ENCODE peak calls at places on chromosomes 16 and 17, in seven cellular contexts. H is heart right ventricle, W is ovary, Y is fibroblast of lung, J is fibroblast of villous mesenchyme, E is PC-9, I is left ventricle myocardium inferior. C is an unnamed sample.

GRCh38 chr17:80345321-80345720 is 69.6 kb upstream of the ENDOV start:
- DNase-seq in H (no peak), I (no peak), Y (no peak), E (no peak), J (no peak), W (no peak), C (no peak)

GRCh38 chr16:4625617-4626159 is 1.1 kb downstream of the MGRN1 start:
- DNase-seq in H (no peak), I (no peak), E (no peak), J (no peak), W (no peak), Y (no peak), C (no peak)

GRCh38 chr16:17161034-17161433 is 309.7 kb downstream of the XYLT1 start:
- DNase-seq in H (no peak), I (no peak), W (no peak), E (no peak), Y (no peak), J (no peak), C (no peak)

GRCh38 chr17:47742319-47743181 is 9.5 kb downstream of the TBX21 start:
- DNase-seq in H (no peak), W (no peak), J (peak), E (no peak), Y (no peak), I (no peak), C (no peak)

GRCh38 chr17:77247048-77247541 is 106.3 kb downstream of the SEC14L1 start:
- DNase-seq in E (no peak), W (peak), J (peak), H (peak), I (peak), Y (peak), C (peak)

GRCh38 chr16:79316004-79316458 is 284.5 kb downstream of the MAF start:
- DNase-seq in H (no peak), I (no peak), Y (no peak), E (no peak), W (no peak), J (no peak), C (no peak)

GRCh38 chr17:66985338-66985737 is 20.8 kb downstream of the CACNG4 start:
- DNase-seq in I (no peak), W (no peak), J (no peak), Y (no peak), H (no peak), E (no peak), C (no peak)

GRCh38 chr16:81703177-81704155 is 75.6 kb upstream of the PLCG2 start:
- DNase-seq in E (no peak), Y (peak), H (no peak), I (peak), W (peak), J (peak), C (no peak)

GRCh38 chr17:67518881-67519280 is 141.8 kb downstream of the PITPNC1 start:
- DNase-seq in H (no peak), I (no peak), W (no peak), E (no peak), J (peak), Y (peak), C (no peak)

GRCh38 chr17:17628388-17629008 is 37.0 kb upstream of the PEMT start:
- DNase-seq in Y (no peak), H (no peak), I (no peak), J (no peak), E (no peak), W (no peak), C (no peak)

GRCh38 chr17:21522755-21523154 is 146.6 kb downstream of the KCNJ12 start:
- DNase-seq in J (no peak), H (no peak), I (no peak), W (no peak), Y (no peak), E (no peak), C (no peak)

GRCh38 chr17:21042434-21043295 is at the start of gene USP22:
- DNase-seq in I (no peak), Y (no peak), E (no peak), W (no peak), H (no peak), J (no peak), C (no peak)

GRCh38 chr16:23673971-23674614 is 4.6 kb upstream of the PLK1 start:
- DNase-seq in E (no peak), I (no peak), W (no peak), Y (peak), J (no peak), H (no peak), C (no peak)

GRCh38 chr17:62637809-62638208 is 10.3 kb downstream of the MRC2 start:
- DNase-seq in I (no peak), J (no peak), W (no peak), H (no peak), E (no peak), Y (no peak), C (no peak)

GRCh38 chr17:64940055-64940454 is 20.8 kb upstream of the LRRC37A3 start:
- DNase-seq in I (no peak), H (no peak), J (no peak), E (peak), Y (no peak), W (no peak), C (no peak)

GRCh38 chr16:75996491-75996890 is 270.2 kb upstream of the CPHXL start:
- DNase-seq in I (no peak), H (no peak), Y (no peak), E (no peak), W (no peak), J (no peak), C (no peak)

GRCh38 chr16:65959978-65960377 is 406.5 kb upstream of the CDH5 start:
- DNase-seq in W (no peak), I (no peak), H (no peak), J (no peak), E (no peak), Y (no peak), C (no peak)

GRCh38 chr16:23955088-23955487 is 119.3 kb downstream of the PRKCB start:
- DNase-seq in E (no peak), H (no peak), Y (no peak), W (no peak), J (no peak), I (no peak), C (no peak)

GRCh38 chr16:8564934-8565345 is 25.4 kb downstream of the TMEM114 start:
- DNase-seq in I (no peak), Y (no peak), H (no peak), E (no peak), J (no peak), W (no peak), C (no peak)

GRCh38 chr17:33284022-33284421 is 9.1 kb downstream of the ASIC2 start:
- DNase-seq in E (peak), J (peak), Y (peak), W (no peak), H (no peak), I (no peak), C (no peak)

GRCh38 chr16:67936876-67937605 is 391 bp upstream of the PSMB10 start:
- DNase-seq in E (peak), J (no peak), H (peak), Y (no peak), W (no peak), I (no peak), C (peak)

GRCh38 chr16:86497551-86498021 is 12.7 kb upstream of the FOXF1 start:
- DNase-seq in Y (no peak), W (no peak), H (no peak), E (no peak), I (no peak), J (no peak), C (no peak)

GRCh38 chr17:51435641-51436091 is 175.3 kb downstream of the UTP18 start:
- DNase-seq in H (peak), J (no peak), Y (no peak), E (peak), W (no peak), I (peak), C (peak)

GRCh38 chr16:167117-167462 is 1.3 kb downstream of the HBM start:
- DNase-seq in Y (no peak), H (no peak), I (no peak), E (no peak), J (no peak), W (no peak), C (no peak)

GRCh38 chr16:52318259-52319008 is 228.5 kb downstream of the TOX3 start:
- DNase-seq in I (no peak), Y (no peak), W (no peak), J (no peak), H (no peak), E (no peak), C (no peak)

GRCh38 chr16:53504161-53504663 is 1.2 kb upstream of the AKTIP start:
- DNase-seq in J (peak), I (peak), H (peak), W (peak), E (no peak), Y (peak), C (peak)

GRCh38 chr16:67514382-67514828 is 14.2 kb upstream of the RIPOR1 start:
- DNase-seq in I (peak), J (peak), W (peak), E (peak), Y (peak), H (peak), C (peak)

GRCh38 chr17:38657824-38658740 is 16.7 kb downstream of the EPOP start:
- DNase-seq in I (no peak), E (no peak), H (no peak), Y (no peak), J (no peak), W (no peak), C (no peak)

GRCh38 chr16:57938936-57939871 is 31.7 kb downstream of the CNGB1 start:
- DNase-seq in I (peak), Y (peak), E (no peak), J (peak), H (peak), W (no peak), C (peak)

GRCh38 chr16:48613061-48613957 is 3.3 kb upstream of the N4BP1 start:
- DNase-seq in H (no peak), Y (peak), W (no peak), E (peak), J (peak), I (no peak), C (no peak)

GRCh38 chr17:39724731-39725130 is 5.6 kb downstream of the MIEN1 start:
- DNase-seq in H (no peak), E (no peak), I (no peak), J (no peak), W (no peak), Y (no peak), C (no peak)

GRCh38 chr16:1674751-1675664 is 3.1 kb upstream of the JPT2 start:
- DNase-seq in J (peak), H (no peak), I (no peak), W (no peak), E (no peak), Y (peak), C (no peak)

GRCh38 chr17:50864747-50865059 is 1.5 kb downstream of the TOB1 start:
- DNase-seq in H (no peak), J (no peak), E (no peak), Y (no peak), I (no peak), W (no peak), C (no peak)

GRCh38 chr17:61583242-61583641 is 7.8 kb downstream of the NACA2 start:
- DNase-seq in I (no peak), H (no peak), E (peak), W (no peak), J (peak), Y (peak), C (peak)

GRCh38 chr17:68507581-68507980 is 4.6 kb upstream of the PRKAR1A start:
- DNase-seq in Y (no peak), H (no peak), J (peak), I (no peak), W (no peak), E (no peak), C (no peak)

GRCh38 chr17:36602030-36602737 is 801 bp downstream of the MRM1 start:
- DNase-seq in W (no peak), I (no peak), H (no peak), E (no peak), J (no peak), Y (no peak), C (no peak)

GRCh38 chr17:21573961-21574610 is 118.2 kb upstream of the KCNJ18 start:
- DNase-seq in H (peak), E (no peak), Y (peak), J (peak), I (peak), W (peak), C (no peak)

GRCh38 chr17:44376124-44376523 is 12.5 kb upstream of the FAM171A2 start:
- DNase-seq in W (peak), J (no peak), Y (peak), I (peak), H (peak), E (no peak), C (no peak)
- TF ChIP-seq CTCF in W (no peak), J (peak), Y (peak), I (peak), H (peak), E (peak), C (peak)

DNA sequence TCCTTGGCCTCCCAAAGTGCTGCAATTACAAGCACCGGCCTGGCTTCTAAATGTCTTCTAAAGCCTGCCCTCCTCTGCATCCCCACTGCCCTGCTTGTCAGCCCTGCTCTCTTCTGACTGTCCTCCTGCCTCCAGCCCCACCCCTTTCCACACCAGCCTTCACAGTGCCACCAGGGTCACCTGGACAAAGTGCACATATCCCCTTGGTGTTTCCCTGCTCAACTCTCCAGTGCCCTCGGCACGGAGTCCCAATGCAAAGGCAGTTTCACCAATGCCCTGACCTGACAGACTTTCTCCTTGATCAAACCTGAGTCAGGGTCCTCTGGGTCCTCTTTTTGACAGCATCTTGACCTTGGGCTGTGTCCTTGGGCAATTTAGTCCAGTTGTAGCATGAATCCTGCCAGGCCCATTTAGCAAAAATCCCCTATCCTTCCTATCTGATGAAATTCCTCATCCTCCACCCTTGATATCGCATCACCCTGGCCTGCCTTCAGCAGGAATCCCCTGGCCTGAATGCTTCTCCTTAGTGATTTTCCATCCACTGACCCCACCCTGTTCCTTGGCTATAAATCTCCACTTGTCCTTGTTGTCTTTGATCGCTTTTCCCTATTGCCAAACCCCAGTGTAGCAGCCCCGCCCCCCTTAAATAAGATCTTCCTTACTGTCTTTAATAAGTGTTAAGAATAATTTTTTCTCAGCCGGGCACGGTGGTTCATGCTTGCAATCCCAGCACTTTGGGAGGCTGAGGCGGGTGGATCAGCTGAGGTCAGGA is 42.7 kb upstream of the ETV4 start:
- DNase-seq in H (no peak), W (no peak), E (no peak), I (no peak), Y (no peak), J (no peak), C (no peak)
- TF ChIP-seq CTCF in H (no peak), W (no peak), E (no peak), I (no peak), Y (no peak), J (no peak), C (no peak)

GRCh38 chr17:18978655-18979054 is 25.9 kb downstream of the FAM83G start:
- DNase-seq in E (no peak), I (no peak), W (no peak), J (no peak), H (no peak), Y (no peak), C (no peak)
- TF ChIP-seq CTCF in E (no peak), I (no peak), W (no peak), J (no peak), H (no peak), Y (no peak), C (no peak)

DNA sequence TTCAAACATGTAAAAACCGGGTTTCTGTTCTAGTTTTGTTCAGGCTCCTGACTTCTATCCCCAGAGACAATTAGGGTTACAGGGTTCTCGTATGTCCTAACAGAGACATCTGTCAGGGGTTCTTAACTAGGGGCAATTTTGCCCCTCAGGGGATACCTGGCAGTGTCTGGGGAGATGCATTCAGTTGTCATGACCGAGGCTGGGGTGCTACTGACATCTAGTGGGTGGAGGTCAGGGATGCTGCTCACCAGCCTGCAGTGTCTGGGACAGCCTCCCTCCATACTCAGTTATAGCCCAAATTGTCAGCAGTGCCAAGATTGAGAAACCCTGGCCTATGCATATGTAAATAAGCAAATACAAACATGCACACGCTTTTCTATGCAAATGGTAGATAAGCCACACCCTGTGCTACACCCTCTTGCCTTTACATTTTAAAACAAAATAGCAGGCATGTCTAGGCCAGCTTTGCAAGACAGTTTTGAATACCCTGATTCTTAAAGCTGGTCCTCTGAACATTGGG is 37.4 kb downstream of the CLEC16A start:
- DNase-seq in E (no peak), J (no peak), W (no peak), I (no peak), H (no peak), Y (peak), C (no peak)
- TF ChIP-seq CTCF in E (peak), J (peak), W (no peak), I (peak), H (peak), Y (peak), C (peak)

GRCh38 chr17:8081876-8082275 is 5.6 kb downstream of the ALOX12B start:
- DNase-seq in J (no peak), I (no peak), E (no peak), W (no peak), Y (no peak), H (no peak), C (no peak)

GRCh38 chr17:8080799-8081219 is 6.7 kb downstream of the ALOX12B start:
- DNase-seq in I (no peak), Y (no peak), J (no peak), H (no peak), W (no peak), E (no peak), C (no peak)

GRCh38 chr17:8079291-8080207 is 8.0 kb downstream of the ALOX12B start:
- DNase-seq in W (peak), J (peak), Y (peak), H (peak), I (peak), E (no peak), C (peak)

GRCh38 chr17:8082312-8082711 is 5.2 kb downstream of the ALOX12B start:
- DNase-seq in J (no peak), H (no peak), W (no peak), Y (no peak), I (no peak), E (no peak), C (no peak)

GRCh38 chr17:8080208-8080798 is 7.2 kb downstream of the ALOX12B start:
- DNase-seq in I (no peak), W (no peak), Y (no peak), J (no peak), H (no peak), E (no peak), C (no peak)
- TF ChIP-seq CTCF in I (peak), W (no peak), Y (no peak), J (no peak), H (no peak), E (peak), C (no peak)